ENCODE peak calls at places on chromosomes 16 and 17, in four cellular contexts. One of them, this sample, is unnamed.
A peak's percentile ranks its signal among the peaks of the same experiment; 100 is the strongest.

GRCh38 chr16:71807905-71808592 is 585 bp downstream of the AP1G1 start:
- DNase-seq in left ventricle myocardium inferior: peak; percentile 20
- DNase-seq in AG04450: no peak
- DNase-seq in HFF-Myc: no peak
- DNase-seq in this sample: no peak

GRCh38 chr17:81715107-81715871 is 3.2 kb downstream of the SLC25A10 start:
- DNase-seq in left ventricle myocardium inferior: no peak
- DNase-seq in HFF-Myc: no peak
- DNase-seq in AG04450: no peak
- DNase-seq in this sample: no peak

GRCh38 chr16:63512910-63513309 is 1476.7 kb upstream of the CDH8 start:
- DNase-seq in left ventricle myocardium inferior: no peak
- DNase-seq in AG04450: no peak
- DNase-seq in HFF-Myc: no peak
- DNase-seq in this sample: no peak

GRCh38 chr17:64213995-64214507 is 49.0 kb downstream of the TEX2 start:
- DNase-seq in left ventricle myocardium inferior: no peak
- DNase-seq in HFF-Myc: no peak
- DNase-seq in AG04450: no peak
- DNase-seq in this sample: peak; percentile 61

GRCh38 chr17:50687200-50688066 is 20.3 kb downstream of the ANKRD40 start:
- DNase-seq in left ventricle myocardium inferior: no peak
- DNase-seq in HFF-Myc: no peak
- DNase-seq in AG04450: no peak
- DNase-seq in this sample: no peak

GRCh38 chr17:49687878-49688491 is 10.1 kb upstream of the SPOP start:
- DNase-seq in HFF-Myc: no peak
- DNase-seq in AG04450: no peak
- DNase-seq in left ventricle myocardium inferior: no peak
- DNase-seq in this sample: no peak

GRCh38 chr16:20910781-20911321 is 10.3 kb downstream of the LYRM1 start:
- DNase-seq in AG04450: no peak
- DNase-seq in HFF-Myc: no peak
- DNase-seq in left ventricle myocardium inferior: no peak
- DNase-seq in this sample: no peak

GRCh38 chr17:47692895-47693666 is 880 bp upstream of the TBKBP1 start:
- DNase-seq in HFF-Myc: no peak
- DNase-seq in left ventricle myocardium inferior: no peak
- DNase-seq in AG04450: no peak
- DNase-seq in this sample: no peak

GRCh38 chr16:30184430-30185140 is 1.2 kb downstream of the CORO1A start:
- DNase-seq in AG04450: no peak
- DNase-seq in HFF-Myc: no peak
- DNase-seq in left ventricle myocardium inferior: peak; percentile 28
- DNase-seq in this sample: no peak

GRCh38 chr16:53781023-53781605 is 77.2 kb downstream of the FTO start:
- DNase-seq in left ventricle myocardium inferior: no peak
- DNase-seq in HFF-Myc: no peak
- DNase-seq in AG04450: no peak
- DNase-seq in this sample: no peak

GRCh38 chr16:72501739-72502653 is 330.0 kb upstream of the PMFBP1 start:
- DNase-seq in AG04450: peak; percentile 45
- DNase-seq in HFF-Myc: peak; percentile 59
- DNase-seq in left ventricle myocardium inferior: peak; percentile 29
- DNase-seq in this sample: no peak

GRCh38 chr17:62676231-62676943 is 48.9 kb downstream of the MRC2 start:
- DNase-seq in left ventricle myocardium inferior: no peak
- DNase-seq in AG04450: no peak
- DNase-seq in HFF-Myc: no peak
- DNase-seq in this sample: no peak

GRCh38 chr17:7235693-7236665 is 1.7 kb upstream of the DVL2 start:
- DNase-seq in HFF-Myc: no peak
- DNase-seq in AG04450: no peak
- DNase-seq in left ventricle myocardium inferior: no peak
- DNase-seq in this sample: no peak

GRCh38 chr17:64500923-64501765 is 4.3 kb upstream of the POLG2 start:
- DNase-seq in AG04450: no peak
- DNase-seq in left ventricle myocardium inferior: no peak
- DNase-seq in HFF-Myc: no peak
- DNase-seq in this sample: no peak

GRCh38 chr17:50883850-50884291 is 17.7 kb upstream of the TOB1 start:
- DNase-seq in HFF-Myc: no peak
- DNase-seq in AG04450: no peak
- DNase-seq in left ventricle myocardium inferior: no peak
- DNase-seq in this sample: no peak

GRCh38 chr17:36777118-36777517 is 160.2 kb upstream of the LHX1 start:
- DNase-seq in AG04450: no peak
- DNase-seq in HFF-Myc: peak; percentile 9
- DNase-seq in left ventricle myocardium inferior: no peak
- DNase-seq in this sample: no peak

GRCh38 chr16:86573215-86573614 is 5.1 kb upstream of the FOXL1 start:
- DNase-seq in HFF-Myc: no peak
- DNase-seq in AG04450: no peak
- DNase-seq in left ventricle myocardium inferior: no peak
- DNase-seq in this sample: no peak

GRCh38 chr17:77924757-77925336 is 33.7 kb upstream of the TNRC6C start:
- DNase-seq in HFF-Myc: no peak
- DNase-seq in left ventricle myocardium inferior: peak; percentile 56
- DNase-seq in AG04450: no peak
- DNase-seq in this sample: peak; percentile 17

GRCh38 chr17:82545071-82545462 is 25.5 kb downstream of the FOXK2 start:
- DNase-seq in HFF-Myc: no peak
- DNase-seq in AG04450: no peak
- DNase-seq in left ventricle myocardium inferior: no peak
- DNase-seq in this sample: no peak

GRCh38 chr17:74877592-74878543 is 5.1 kb upstream of the FDXR start:
- DNase-seq in HFF-Myc: no peak
- DNase-seq in AG04450: no peak
- DNase-seq in left ventricle myocardium inferior: no peak
- DNase-seq in this sample: no peak

GRCh38 chr17:41126412-41126811 is 2.4 kb upstream of the KRTAP4-12 start:
- DNase-seq in left ventricle myocardium inferior: no peak
- DNase-seq in HFF-Myc: no peak
- DNase-seq in AG04450: no peak
- DNase-seq in this sample: no peak

GRCh38 chr16:88057656-88058055 is 106.4 kb downstream of the BANP start:
- DNase-seq in left ventricle myocardium inferior: peak; percentile 10
- DNase-seq in HFF-Myc: no peak
- DNase-seq in AG04450: no peak
- DNase-seq in this sample: no peak

GRCh38 chr16:20056436-20056835 is 17.3 kb downstream of the GPR139 start:
- DNase-seq in left ventricle myocardium inferior: no peak
- DNase-seq in AG04450: no peak
- DNase-seq in HFF-Myc: no peak
- DNase-seq in this sample: no peak

GRCh38 chr16:54033747-54034146 is 252.8 kb downstream of the IRX3 start:
- DNase-seq in HFF-Myc: no peak
- DNase-seq in AG04450: no peak
- DNase-seq in left ventricle myocardium inferior: no peak
- DNase-seq in this sample: no peak

GRCh38 chr16:966035-966434 is 4.7 kb downstream of the LMF1 start:
- DNase-seq in HFF-Myc: no peak
- DNase-seq in AG04450: no peak
- DNase-seq in left ventricle myocardium inferior: no peak
- DNase-seq in this sample: no peak

GRCh38 chr17:35496470-35497290 is 40.8 kb downstream of the SLFN12L start:
- DNase-seq in AG04450: no peak
- DNase-seq in left ventricle myocardium inferior: no peak
- DNase-seq in HFF-Myc: no peak
- DNase-seq in this sample: no peak

GRCh38 chr16:5333991-5334390 is 236.4 kb upstream of the EEF2KMT start:
- DNase-seq in AG04450: no peak
- DNase-seq in left ventricle myocardium inferior: no peak
- DNase-seq in HFF-Myc: no peak
- DNase-seq in this sample: no peak

GRCh38 chr17:82092628-82092994 is 5.4 kb downstream of the FASN start:
- DNase-seq in HFF-Myc: no peak
- DNase-seq in AG04450: no peak
- DNase-seq in left ventricle myocardium inferior: peak; percentile 10
- DNase-seq in this sample: no peak

GRCh38 chr17:4852504-4853075 is 19.4 kb downstream of the MINK1 start:
- DNase-seq in left ventricle myocardium inferior: no peak
- DNase-seq in HFF-Myc: peak; percentile 29
- DNase-seq in AG04450: peak; percentile 38
- DNase-seq in this sample: no peak

GRCh38 chr16:5678371-5678770 is 580.8 kb upstream of the EEF2KMT start:
- DNase-seq in AG04450: no peak
- DNase-seq in HFF-Myc: no peak
- DNase-seq in left ventricle myocardium inferior: no peak
- DNase-seq in this sample: no peak

GRCh38 chr17:3845361-3845753 is 689 bp downstream of the NCBP3 start:
- DNase-seq in HFF-Myc: no peak
- DNase-seq in left ventricle myocardium inferior: no peak
- DNase-seq in AG04450: no peak
- DNase-seq in this sample: no peak

GRCh38 chr16:1726661-1727502 is 20.9 kb downstream of the MAPK8IP3 start:
- DNase-seq in AG04450: no peak
- DNase-seq in HFF-Myc: no peak
- DNase-seq in left ventricle myocardium inferior: no peak
- DNase-seq in this sample: no peak

GRCh38 chr16:23479138-23479537 is 26.1 kb upstream of the COG7 start:
- DNase-seq in left ventricle myocardium inferior: no peak
- DNase-seq in HFF-Myc: no peak
- DNase-seq in AG04450: no peak
- DNase-seq in this sample: no peak

GRCh38 chr17:75703591-75703990 is 17.7 kb upstream of the ITGB4 start:
- DNase-seq in left ventricle myocardium inferior: no peak
- DNase-seq in HFF-Myc: no peak
- DNase-seq in AG04450: no peak
- DNase-seq in this sample: no peak

GRCh38 chr16:57233944-57234706 is 10.9 kb upstream of the ARL2BP start:
- DNase-seq in left ventricle myocardium inferior: no peak
- DNase-seq in AG04450: no peak
- DNase-seq in HFF-Myc: no peak
- DNase-seq in this sample: no peak

GRCh38 chr16:57231821-57232350 is 13.2 kb upstream of the ARL2BP start:
- DNase-seq in AG04450: no peak
- DNase-seq in left ventricle myocardium inferior: no peak
- DNase-seq in HFF-Myc: no peak
- DNase-seq in this sample: no peak

GRCh38 chr16:57234707-57235092 is 10.4 kb upstream of the ARL2BP start:
- DNase-seq in AG04450: no peak
- DNase-seq in left ventricle myocardium inferior: no peak
- DNase-seq in HFF-Myc: no peak
- DNase-seq in this sample: no peak

GRCh38 chr16:57238682-57239081 is 6.4 kb upstream of the ARL2BP start:
- DNase-seq in HFF-Myc: no peak
- DNase-seq in left ventricle myocardium inferior: no peak
- DNase-seq in AG04450: no peak
- DNase-seq in this sample: no peak

GRCh38 chr16:57235128-57236092 is 9.6 kb upstream of the ARL2BP start:
- DNase-seq in left ventricle myocardium inferior: no peak
- DNase-seq in HFF-Myc: no peak
- DNase-seq in AG04450: peak; percentile 15
- DNase-seq in this sample: no peak
- H3K4me3 ChIP-seq in left ventricle myocardium inferior: no peak overlapping the region
- H3K4me3 ChIP-seq in HFF-Myc: no peak overlapping the region
- H3K4me3 ChIP-seq in AG04450: no peak overlapping the region
- H3K4me3 ChIP-seq in this sample: no peak overlapping the region

GRCh38 chr16:62208934-62209333 is 172.7 kb upstream of the CDH8 start:
- DNase-seq in left ventricle myocardium inferior: no peak
- DNase-seq in AG04450: no peak
- DNase-seq in HFF-Myc: no peak
- DNase-seq in this sample: no peak

GRCh38 chr16:62213763-62214162 is 177.5 kb upstream of the CDH8 start:
- DNase-seq in AG04450: no peak
- DNase-seq in left ventricle myocardium inferior: no peak
- DNase-seq in HFF-Myc: no peak
- DNase-seq in this sample: no peak
- TF ChIP-seq CTCF in AG04450: no peak
- TF ChIP-seq CTCF in left ventricle myocardium inferior: no peak
- TF ChIP-seq CTCF in HFF-Myc: no peak
- TF ChIP-seq CTCF in this sample: peak; percentile 39

GRCh38 chr16:27401768-27402568 is at the start of gene IL21R:
- DNase-seq in HFF-Myc: peak; percentile 15
- DNase-seq in AG04450: no peak
- DNase-seq in left ventricle myocardium inferior: peak; percentile 73
- DNase-seq in this sample: no peak
- H3K4me3 ChIP-seq in HFF-Myc: no peak within 1 kb of the TSS
- H3K4me3 ChIP-seq in AG04450: no peak within 1 kb of the TSS
- H3K4me3 ChIP-seq in left ventricle myocardium inferior: peak within 1 kb of the TSS; percentile 31
- H3K4me3 ChIP-seq in this sample: no peak within 1 kb of the TSS

GRCh38 chr17:61250335-61250890 is 149.2 kb upstream of the TBX2 start:
- DNase-seq in AG04450: no peak
- DNase-seq in HFF-Myc: no peak
- DNase-seq in left ventricle myocardium inferior: no peak
- DNase-seq in this sample: peak; percentile 51

GRCh38 chr17:61248399-61248798 is 151.2 kb upstream of the TBX2 start:
- DNase-seq in left ventricle myocardium inferior: no peak
- DNase-seq in HFF-Myc: no peak
- DNase-seq in AG04450: no peak
- DNase-seq in this sample: no peak

GRCh38 chr17:61251939-61252865 is 147.4 kb upstream of the TBX2 start:
- DNase-seq in left ventricle myocardium inferior: peak; percentile 91
- DNase-seq in AG04450: peak; percentile 99
- DNase-seq in HFF-Myc: peak; percentile 98
- DNase-seq in this sample: peak; percentile 96

GRCh38 chr17:61247438-61247837 is 152.2 kb upstream of the TBX2 start:
- DNase-seq in HFF-Myc: peak; percentile 88
- DNase-seq in AG04450: no peak
- DNase-seq in left ventricle myocardium inferior: no peak
- DNase-seq in this sample: no peak

GRCh38 chr17:61249649-61250301 is 149.9 kb upstream of the TBX2 start:
- DNase-seq in HFF-Myc: no peak
- DNase-seq in left ventricle myocardium inferior: no peak
- DNase-seq in AG04450: no peak
- DNase-seq in this sample: no peak
- TF ChIP-seq CTCF in HFF-Myc: no peak
- TF ChIP-seq CTCF in left ventricle myocardium inferior: no peak
- TF ChIP-seq CTCF in AG04450: no peak
- TF ChIP-seq CTCF in this sample: no peak

GRCh38 chr17:42672038-42672437 is 4.8 kb downstream of the PLEKHH3 start:
- DNase-seq in HFF-Myc: no peak
- DNase-seq in left ventricle myocardium inferior: no peak
- DNase-seq in AG04450: no peak
- DNase-seq in this sample: no peak
- H3K4me3 ChIP-seq in HFF-Myc: no peak overlapping the region
- H3K4me3 ChIP-seq in left ventricle myocardium inferior: no peak overlapping the region
- H3K4me3 ChIP-seq in AG04450: no peak overlapping the region
- H3K4me3 ChIP-seq in this sample: no peak overlapping the region

GRCh38 chr16:81198635-81199034 is 39.9 kb upstream of the BCO1 start:
- DNase-seq in HFF-Myc: no peak
- DNase-seq in AG04450: no peak
- DNase-seq in left ventricle myocardium inferior: no peak
- DNase-seq in this sample: no peak
- TF ChIP-seq CTCF in HFF-Myc: peak; percentile 10
- TF ChIP-seq CTCF in AG04450: peak; percentile 37
- TF ChIP-seq CTCF in left ventricle myocardium inferior: peak; percentile 33
- TF ChIP-seq CTCF in this sample: peak; percentile 32

DNA sequence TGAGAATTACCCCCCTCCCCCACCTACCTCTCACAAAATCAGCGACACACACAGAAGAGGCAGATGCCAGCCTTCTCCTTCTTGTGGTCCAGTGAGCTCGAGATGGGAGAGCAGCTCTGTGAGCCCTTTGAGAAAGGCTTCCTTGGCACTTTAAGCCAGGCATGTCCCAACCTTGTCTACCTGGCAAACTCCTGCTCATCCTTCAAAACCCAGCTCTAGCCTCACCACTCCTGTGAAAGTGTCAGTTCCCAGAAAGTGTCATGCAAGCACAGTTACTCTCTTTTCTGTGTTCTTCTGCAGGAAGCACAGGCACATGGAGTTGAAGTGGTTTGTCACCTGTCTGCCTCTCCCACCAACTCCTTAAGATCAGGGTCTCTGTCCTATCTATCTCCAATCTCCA is 1.6 kb downstream of the TMEM98 start:
- DNase-seq in left ventricle myocardium inferior: no peak
- DNase-seq in HFF-Myc: no peak
- DNase-seq in AG04450: no peak
- DNase-seq in this sample: no peak
- H3K4me3 ChIP-seq in left ventricle myocardium inferior: peak overlapping the region; percentile 75
- H3K4me3 ChIP-seq in HFF-Myc: peak overlapping the region; percentile 68
- H3K4me3 ChIP-seq in AG04450: peak overlapping the region; percentile 68
- H3K4me3 ChIP-seq in this sample: peak overlapping the region; percentile 83

This sample was measured in retinal pigment epithelial cell.